ENCODE peak calls at places on chromosome 11, in four cellular contexts. One of them, this sample, is unnamed.

GRCh38 chr11:120747801-120748484 is 236.4 kb downstream of the GRIK4 start:
- DNase-seq in IMR-90: no peak
- DNase-seq in H9: no peak
- DNase-seq in H1: no peak
- DNase-seq in this sample: no peak

GRCh38 chr11:22920939-22921565 is 60.8 kb upstream of the CCDC179 start:
- DNase-seq in IMR-90: peak
- DNase-seq in H9: peak
- DNase-seq in H1: peak
- DNase-seq in this sample: peak

GRCh38 chr11:128574576-128575011 is 12.8 kb downstream of the ETS1 start:
- DNase-seq in IMR-90: peak
- DNase-seq in H9: no peak
- DNase-seq in H1: no peak
- DNase-seq in this sample: no peak

GRCh38 chr11:71446942-71447688 is 1.1 kb downstream of the DHCR7 start:
- DNase-seq in IMR-90: peak
- DNase-seq in H9: no peak
- DNase-seq in H1: no peak
- DNase-seq in this sample: no peak

GRCh38 chr11:129846508-129847335 is 31.1 kb downstream of the TMEM45B start:
- DNase-seq in IMR-90: peak
- DNase-seq in H9: no peak
- DNase-seq in H1: no peak
- DNase-seq in this sample: no peak

GRCh38 chr11:69950120-69950519 is 128.0 kb upstream of the ANO1 start:
- DNase-seq in IMR-90: peak
- DNase-seq in H9: peak
- DNase-seq in H1: peak
- DNase-seq in this sample: no peak

GRCh38 chr11:116328851-116329250 is 443.9 kb downstream of the BUD13 start:
- DNase-seq in IMR-90: no peak
- DNase-seq in H9: peak
- DNase-seq in H1: no peak
- DNase-seq in this sample: no peak

GRCh38 chr11:33893711-33894401 is 2.0 kb upstream of the LMO2 start:
- DNase-seq in IMR-90: no peak
- DNase-seq in H9: no peak
- DNase-seq in H1: no peak
- DNase-seq in this sample: no peak

GRCh38 chr11:134119094-134119493 is 50.2 kb downstream of the JAM3 start:
- DNase-seq in IMR-90: peak
- DNase-seq in H9: no peak
- DNase-seq in H1: no peak
- DNase-seq in this sample: no peak

GRCh38 chr11:69122642-69123431 is 32.9 kb upstream of the SMIM38 start:
- DNase-seq in IMR-90: peak
- DNase-seq in H9: peak
- DNase-seq in H1: peak
- DNase-seq in this sample: peak

GRCh38 chr11:118918128-118918685 is 7.5 kb downstream of the BCL9L start:
- DNase-seq in IMR-90: peak
- DNase-seq in H9: peak
- DNase-seq in H1: no peak
- DNase-seq in this sample: no peak

GRCh38 chr11:88594274-88594950 is 256.9 kb upstream of the CTSC start:
- DNase-seq in IMR-90: no peak
- DNase-seq in H9: no peak
- DNase-seq in H1: no peak
- DNase-seq in this sample: no peak

GRCh38 chr11:15233386-15233785 is 118.7 kb downstream of the INSC start:
- DNase-seq in IMR-90: no peak
- DNase-seq in H9: no peak
- DNase-seq in H1: no peak
- DNase-seq in this sample: no peak

GRCh38 chr11:120331301-120331966 is 4.8 kb upstream of the ARHGEF12 start:
- DNase-seq in IMR-90: peak
- DNase-seq in H9: no peak
- DNase-seq in H1: no peak
- DNase-seq in this sample: no peak

GRCh38 chr11:133815636-133816035 is 29.7 kb downstream of the SPATA19 start:
- DNase-seq in IMR-90: no peak
- DNase-seq in H9: no peak
- DNase-seq in H1: no peak
- DNase-seq in this sample: no peak

GRCh38 chr11:74085542-74085892 is 76.6 kb upstream of the UCP3 start:
- DNase-seq in IMR-90: peak
- DNase-seq in H9: no peak
- DNase-seq in H1: no peak
- DNase-seq in this sample: no peak

GRCh38 chr11:80960331-80961095 is 1519.7 kb upstream of the TENM4 start:
- DNase-seq in IMR-90: no peak
- DNase-seq in H9: no peak
- DNase-seq in H1: no peak
- DNase-seq in this sample: no peak

GRCh38 chr11:122731500-122731913 is 76.0 kb downstream of the UBASH3B start:
- DNase-seq in IMR-90: peak
- DNase-seq in H9: no peak
- DNase-seq in H1: no peak
- DNase-seq in this sample: no peak

GRCh38 chr11:130031056-130031455 is 28.4 kb upstream of the PRDM10 start:
- DNase-seq in IMR-90: no peak
- DNase-seq in H9: no peak
- DNase-seq in H1: no peak
- DNase-seq in this sample: no peak

GRCh38 chr11:108117746-108118371 is 3.5 kb upstream of the ACAT1 start:
- DNase-seq in IMR-90: peak
- DNase-seq in H9: no peak
- DNase-seq in H1: no peak
- DNase-seq in this sample: no peak

GRCh38 chr11:60872124-60872951 is 5.0 kb downstream of the ZP1 start:
- DNase-seq in IMR-90: peak
- DNase-seq in H9: no peak
- DNase-seq in H1: no peak
- DNase-seq in this sample: no peak

GRCh38 chr11:70091651-70092050 is 13.5 kb downstream of the ANO1 start:
- DNase-seq in IMR-90: no peak
- DNase-seq in H9: no peak
- DNase-seq in H1: no peak
- DNase-seq in this sample: no peak

GRCh38 chr11:117827521-117828511 is 3.3 kb upstream of the FXYD2 start:
- DNase-seq in IMR-90: no peak
- DNase-seq in H9: peak
- DNase-seq in H1: no peak
- DNase-seq in this sample: no peak

GRCh38 chr11:45872513-45873356 is 12.7 kb upstream of the MAPK8IP1 start:
- DNase-seq in IMR-90: peak
- DNase-seq in H9: peak
- DNase-seq in H1: peak
- DNase-seq in this sample: peak

GRCh38 chr11:17799147-17799546 is 64.6 kb downstream of the KCNC1 start:
- DNase-seq in IMR-90: no peak
- DNase-seq in H9: no peak
- DNase-seq in H1: no peak
- DNase-seq in this sample: no peak

DNA sequence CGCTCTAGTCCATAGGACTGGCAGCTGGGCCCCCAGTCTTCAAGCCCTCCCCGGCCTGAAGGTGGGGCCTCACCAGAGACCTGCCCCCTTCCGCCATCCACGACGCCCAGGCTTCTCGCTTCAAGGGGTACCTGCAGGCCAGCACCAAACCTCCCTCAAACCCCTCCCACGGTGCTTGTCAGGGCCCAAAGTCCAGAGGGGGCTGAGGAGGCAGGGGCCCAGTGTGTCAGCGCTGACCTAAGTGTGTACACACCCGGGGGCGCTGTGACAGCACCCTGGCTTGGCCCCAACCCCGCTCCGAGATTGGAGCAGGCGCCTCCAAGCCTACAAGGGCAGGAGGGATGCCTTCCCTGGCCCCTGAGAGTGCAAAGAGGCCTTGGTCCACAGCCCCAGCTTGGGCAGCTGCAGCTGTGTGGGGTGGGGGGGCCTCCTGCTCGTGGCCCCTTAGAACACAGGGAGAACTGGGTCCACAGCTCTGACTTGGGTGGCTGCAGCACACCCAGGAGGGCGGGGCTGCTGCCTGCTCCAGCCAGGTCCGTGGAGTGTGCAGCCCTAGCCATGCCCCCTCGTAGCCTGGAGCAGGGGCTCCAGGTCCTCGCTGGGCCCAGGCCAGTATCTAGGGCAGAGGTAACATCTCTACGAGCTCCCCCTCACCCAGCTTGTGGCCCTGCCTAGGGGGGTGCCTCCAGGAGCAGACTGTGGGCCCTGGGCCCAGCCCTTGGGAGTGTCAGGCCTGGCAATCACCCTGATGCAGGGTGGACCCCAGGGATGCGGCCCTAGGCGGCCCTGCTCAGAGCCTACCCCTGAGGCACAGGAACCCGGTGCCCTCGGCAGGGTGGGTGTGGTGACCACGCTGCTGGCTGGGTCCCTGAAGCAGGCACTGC is 4.9 kb downstream of the SBF2 start:
- DNase-seq in IMR-90: no peak
- DNase-seq in H9: no peak
- DNase-seq in H1: no peak
- DNase-seq in this sample: no peak
- H2BK15ac ChIP-seq in IMR-90: no peak
- H2BK15ac ChIP-seq in H9: no peak
- H2BK15ac ChIP-seq in H1: no peak
- H2BK15ac ChIP-seq in this sample: no peak

GRCh38 chr11:47847892-47848635 is at the start of gene NUP160:
- DNase-seq in IMR-90: peak
- DNase-seq in H9: peak
- DNase-seq in H1: peak
- DNase-seq in this sample: peak
- H2BK15ac ChIP-seq in IMR-90: peak
- H2BK15ac ChIP-seq in H9: no peak
- H2BK15ac ChIP-seq in H1: no peak
- H2BK15ac ChIP-seq in this sample: no peak

GRCh38 chr11:65422104-65422632 is 430 bp upstream of the NEAT1 start:
- DNase-seq in IMR-90: peak
- DNase-seq in H9: peak
- DNase-seq in H1: peak
- DNase-seq in this sample: peak
- H2BK15ac ChIP-seq in IMR-90: peak
- H2BK15ac ChIP-seq in H9: no peak
- H2BK15ac ChIP-seq in H1: no peak
- H2BK15ac ChIP-seq in this sample: peak

DNA sequence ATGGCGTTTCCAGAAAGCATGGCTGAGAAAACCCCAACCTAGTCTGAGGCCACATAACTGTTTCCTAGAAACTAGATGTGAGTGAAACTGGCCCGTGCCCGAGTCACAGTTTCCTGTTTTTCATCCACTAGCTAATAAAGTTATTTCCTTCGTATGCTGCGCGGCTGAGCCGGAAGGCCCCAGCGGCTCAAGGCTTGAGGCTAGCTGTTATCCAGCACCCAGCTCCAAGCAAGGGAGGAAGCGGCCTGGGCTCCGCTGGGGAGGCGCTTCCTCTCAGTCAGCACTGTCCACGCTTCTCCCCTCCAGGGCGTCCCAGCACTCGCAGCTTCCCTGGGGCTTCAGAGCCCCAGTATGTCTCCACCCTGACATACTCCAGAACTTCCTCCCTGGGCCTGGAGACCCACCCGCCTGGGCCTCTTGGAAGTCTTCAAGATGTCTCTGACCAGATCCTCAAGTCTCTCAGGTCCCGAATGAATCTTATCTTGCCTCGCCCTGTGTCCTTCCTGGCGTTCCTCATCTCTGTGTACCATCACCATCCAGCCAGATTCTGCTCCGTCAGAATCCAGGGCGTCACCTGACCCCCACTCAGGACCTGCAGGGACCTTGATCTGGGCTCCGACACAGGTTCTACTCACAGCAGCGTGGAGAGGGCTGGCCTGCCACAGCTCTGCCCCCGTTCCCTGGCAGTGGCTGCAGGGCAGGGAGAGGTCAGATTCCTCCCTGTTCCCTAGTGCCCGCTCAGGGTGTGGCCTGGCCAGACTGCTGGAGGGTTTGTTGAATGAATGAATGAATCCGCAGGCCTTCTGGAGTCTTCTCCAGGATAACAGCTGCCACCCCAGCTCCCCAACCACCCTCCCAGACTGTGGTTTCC is 81.9 kb downstream of the LRRC32 start:
- DNase-seq in IMR-90: peak
- DNase-seq in H9: no peak
- DNase-seq in H1: no peak
- DNase-seq in this sample: no peak
- H2BK15ac ChIP-seq in IMR-90: peak
- H2BK15ac ChIP-seq in H9: no peak
- H2BK15ac ChIP-seq in H1: no peak
- H2BK15ac ChIP-seq in this sample: peak

GRCh38 chr11:12674571-12674935 is 332 bp downstream of the TEAD1 start:
- DNase-seq in IMR-90: no peak
- DNase-seq in H9: no peak
- DNase-seq in H1: no peak
- DNase-seq in this sample: no peak

GRCh38 chr11:12673601-12673923 is 659 bp upstream of the TEAD1 start:
- DNase-seq in IMR-90: no peak
- DNase-seq in H9: no peak
- DNase-seq in H1: no peak
- DNase-seq in this sample: no peak

GRCh38 chr11:12673924-12674570 is at the start of gene TEAD1:
- DNase-seq in IMR-90: peak
- DNase-seq in H9: peak
- DNase-seq in H1: peak
- DNase-seq in this sample: peak

GRCh38 chr11:12675951-12676711 is 1.9 kb downstream of the TEAD1 start:
- DNase-seq in IMR-90: peak
- DNase-seq in H9: no peak
- DNase-seq in H1: no peak
- DNase-seq in this sample: no peak

DNA sequence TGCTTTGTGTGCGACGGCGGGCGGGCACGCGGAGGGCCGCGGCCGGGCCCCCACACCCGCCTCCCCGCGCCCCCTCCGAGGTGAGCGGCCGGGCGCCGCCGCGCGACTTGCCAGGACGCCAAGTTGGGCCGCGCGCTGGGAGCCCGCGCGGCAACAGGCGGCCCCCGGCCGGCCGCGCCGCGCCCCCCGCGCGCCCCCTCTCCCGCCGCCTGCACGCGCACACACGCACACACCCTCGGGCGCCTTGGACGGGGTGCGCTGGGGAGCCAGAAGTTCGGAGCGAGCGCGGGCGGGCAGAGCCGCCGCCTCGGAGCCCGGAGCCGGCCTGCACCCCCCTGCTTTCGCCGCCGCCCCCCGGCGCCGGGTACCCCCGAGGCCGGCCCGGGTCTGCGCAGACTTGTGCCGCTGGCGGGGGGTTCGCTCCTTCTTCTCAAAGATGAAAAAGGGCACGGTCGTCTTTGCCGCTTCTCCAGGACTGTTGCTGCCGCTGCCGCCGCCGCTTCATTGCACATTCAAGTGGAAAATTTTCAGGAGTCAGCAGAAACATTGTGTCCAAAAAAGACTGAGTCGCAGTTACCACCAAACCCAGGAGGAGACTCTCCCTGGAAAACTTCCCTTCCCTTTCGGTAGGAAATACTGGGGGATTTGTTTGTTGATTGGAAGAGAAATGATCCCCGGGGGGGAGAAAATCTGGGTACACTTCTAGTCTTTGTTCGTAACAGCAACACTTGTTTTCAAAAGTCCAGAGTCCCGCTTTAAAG is 895 bp downstream of the TEAD1 start:
- DNase-seq in IMR-90: no peak
- DNase-seq in H9: no peak
- DNase-seq in H1: no peak
- DNase-seq in this sample: no peak
- H2BK15ac ChIP-seq in IMR-90: no peak
- H2BK15ac ChIP-seq in H9: no peak
- H2BK15ac ChIP-seq in H1: no peak
- H2BK15ac ChIP-seq in this sample: peak

GRCh38 chr11:57530596-57531507 is at the start of gene TIMM10:
- DNase-seq in IMR-90: peak
- DNase-seq in H9: peak
- DNase-seq in H1: peak
- DNase-seq in this sample: peak
- H2BK15ac ChIP-seq in IMR-90: no peak
- H2BK15ac ChIP-seq in H9: no peak
- H2BK15ac ChIP-seq in H1: peak
- H2BK15ac ChIP-seq in this sample: no peak

This sample was measured in neuronal stem cell.